ENCODE peak calls at places on chromosomes 7 and 10, in seven cellular contexts. O, A, C, S, I, T and V are unnamed samples.

GRCh38 chr7:44383566-44383965 is 58.2 kb upstream of the CAMK2B start:
- DNase-seq in T (no peak), O (peak), S (no peak), C (no peak), I (peak), A (no peak), V (peak)

GRCh38 chr10:4475796-4476195 is 350.2 kb upstream of the AKR1E2 start:
- DNase-seq in T (no peak), C (no peak), A (no peak), I (no peak), S (no peak), O (no peak), V (no peak)

GRCh38 chr10:77371848-77372247 is 265.8 kb downstream of the KCNMA1 start:
- DNase-seq in C (no peak), S (no peak), O (no peak), T (no peak), I (no peak), A (no peak), V (no peak)

GRCh38 chr7:128194533-128195282 is 46.4 kb upstream of the LEP start:
- DNase-seq in C (no peak), I (no peak), A (no peak), S (no peak), O (no peak), T (no peak), V (no peak)

GRCh38 chr7:16851829-16852228 is 30.0 kb downstream of the AGR3 start:
- DNase-seq in T (no peak), I (no peak), A (no peak), C (no peak), O (no peak), S (peak), V (no peak)

GRCh38 chr10:64041989-64042490 is 520.8 kb downstream of the REEP3 start:
- DNase-seq in C (no peak), A (no peak), O (no peak), T (no peak), I (no peak), S (no peak), V (no peak)

GRCh38 chr7:151374139-151374538 is 32.5 kb downstream of the NUB1 start:
- DNase-seq in A (no peak), C (no peak), O (no peak), T (no peak), I (no peak), S (no peak), V (no peak)

GRCh38 chr10:994836-995558 is 6.8 kb downstream of the GTPBP4 start:
- DNase-seq in O (no peak), S (no peak), C (no peak), T (no peak), I (no peak), A (no peak), V (no peak)

GRCh38 chr10:71582019-71582418 is 137.6 kb downstream of the C10orf105 start:
- DNase-seq in I (peak), O (no peak), A (no peak), T (no peak), C (no peak), S (no peak), V (no peak)

GRCh38 chr7:104327534-104327933 is 869 bp upstream of the LHFPL3 start:
- DNase-seq in C (no peak), S (no peak), A (no peak), O (no peak), T (no peak), I (no peak), V (no peak)

GRCh38 chr7:47948096-47948790 is at the start of gene PKD1L1:
- DNase-seq in O (no peak), A (no peak), T (no peak), S (no peak), C (no peak), I (no peak), V (no peak)

GRCh38 chr7:103902917-103903316 is 86.5 kb downstream of the RELN start:
- DNase-seq in S (no peak), I (no peak), O (no peak), T (no peak), A (no peak), C (no peak), V (no peak)

GRCh38 chr7:84354866-84355265 is 160.3 kb upstream of the SEMA3A start:
- DNase-seq in C (no peak), A (no peak), O (peak), I (no peak), S (no peak), T (no peak), V (no peak)

GRCh38 chr10:90222372-90222771 is 521.0 kb downstream of the KIF20B start:
- DNase-seq in A (no peak), I (peak), T (no peak), C (no peak), O (peak), S (no peak), V (peak)

GRCh38 chr7:155901176-155901575 is 88.9 kb upstream of the SHH start:
- DNase-seq in C (no peak), I (no peak), A (no peak), S (no peak), O (no peak), T (no peak), V (no peak)

GRCh38 chr7:45400680-45401079 is 173.5 kb upstream of the ADCY1 start:
- DNase-seq in A (no peak), T (no peak), S (no peak), I (no peak), C (no peak), O (no peak), V (no peak)

GRCh38 chr10:62492012-62492869 is 118.1 kb downstream of the ZNF365 start:
- DNase-seq in I (no peak), O (peak), T (no peak), A (peak), S (peak), C (no peak), V (no peak)

GRCh38 chr7:53302511-53303246 is 267.2 kb downstream of the POM121L12 start:
- DNase-seq in T (no peak), O (no peak), S (no peak), A (no peak), C (no peak), I (no peak), V (no peak)

GRCh38 chr10:7275761-7276440 is 134.9 kb downstream of the SFMBT2 start:
- DNase-seq in T (no peak), C (no peak), A (no peak), O (no peak), S (no peak), I (no peak), V (no peak)

GRCh38 chr7:113299748-113300147 is 181.4 kb upstream of the SMIM30 start:
- DNase-seq in A (no peak), C (no peak), T (no peak), O (no peak), I (no peak), S (no peak), V (no peak)

GRCh38 chr7:2044311-2044882 is 188.3 kb downstream of the MAD1L1 start:
- DNase-seq in C (no peak), S (no peak), T (no peak), A (no peak), O (no peak), I (no peak), V (no peak)

GRCh38 chr7:5552123-5552522 is 128.5 kb upstream of the TNRC18 start:
- DNase-seq in T (no peak), O (no peak), A (no peak), S (no peak), I (no peak), C (no peak), V (no peak)

GRCh38 chr7:81079736-81080135 is 160.9 kb upstream of the SEMA3C start:
- DNase-seq in T (no peak), C (no peak), O (no peak), A (no peak), S (no peak), I (no peak), V (no peak)

GRCh38 chr7:16318989-16319915 is 102.1 kb downstream of the CRPPA start:
- DNase-seq in O (no peak), T (no peak), A (no peak), I (peak), S (no peak), C (no peak), V (no peak)

GRCh38 chr10:33155720-33156638 is 178.5 kb downstream of the NRP1 start:
- DNase-seq in C (no peak), I (peak), A (no peak), S (peak), T (no peak), O (peak), V (no peak)

GRCh38 chr10:35195361-35196306 is 69.0 kb downstream of the CREM start:
- DNase-seq in O (peak), A (peak), T (peak), I (peak), S (peak), C (peak), V (peak)